ENCODE peak calls at places on chromosomes 13 and 19, in six cellular contexts. One of them, this sample, is unnamed.

GRCh38 chr13:96091164-96091931 is 1.4 kb downstream of the HS6ST3 start:
- DNase-seq in MV-4-11: no peak
- DNase-seq in OCI-LY7: no peak
- DNase-seq in stimulated activated CD4-positive, alpha-beta T cell treated with anti-CD3 and anti-CD28 coated beads, Interleukin-4, amount 100 ng/mL, for 48 hours: no peak
- DNase-seq in esophagus squamous epithelium: no peak
- DNase-seq in fibroblast of the conjunctiva: no peak
- DNase-seq in this sample: no peak

GRCh38 chr13:100098445-100099116 is 9.7 kb downstream of the PCCA start:
- DNase-seq in MV-4-11: no peak
- DNase-seq in OCI-LY7: no peak
- DNase-seq in stimulated activated CD4-positive, alpha-beta T cell treated with anti-CD3 and anti-CD28 coated beads, Interleukin-4, amount 100 ng/mL, for 48 hours: no peak
- DNase-seq in esophagus squamous epithelium: no peak
- DNase-seq in fibroblast of the conjunctiva: no peak
- DNase-seq in this sample: no peak

GRCh38 chr13:80084086-80084676 is 256.7 kb downstream of the SPRY2 start:
- DNase-seq in MV-4-11: no peak
- DNase-seq in OCI-LY7: no peak
- DNase-seq in stimulated activated CD4-positive, alpha-beta T cell treated with anti-CD3 and anti-CD28 coated beads, Interleukin-4, amount 100 ng/mL, for 48 hours: no peak
- DNase-seq in esophagus squamous epithelium: no peak
- DNase-seq in fibroblast of the conjunctiva: peak
- DNase-seq in this sample: no peak

GRCh38 chr19:16096281-16096855 is 15.3 kb upstream of the RAB8A start:
- DNase-seq in MV-4-11: peak
- DNase-seq in OCI-LY7: no peak
- DNase-seq in stimulated activated CD4-positive, alpha-beta T cell treated with anti-CD3 and anti-CD28 coated beads, Interleukin-4, amount 100 ng/mL, for 48 hours: no peak
- DNase-seq in esophagus squamous epithelium: no peak
- DNase-seq in fibroblast of the conjunctiva: no peak
- DNase-seq in this sample: no peak

GRCh38 chr13:96527497-96527896 is 437.6 kb downstream of the HS6ST3 start:
- DNase-seq in MV-4-11: no peak
- DNase-seq in OCI-LY7: no peak
- DNase-seq in stimulated activated CD4-positive, alpha-beta T cell treated with anti-CD3 and anti-CD28 coated beads, Interleukin-4, amount 100 ng/mL, for 48 hours: no peak
- DNase-seq in esophagus squamous epithelium: no peak
- DNase-seq in fibroblast of the conjunctiva: no peak
- DNase-seq in this sample: no peak

GRCh38 chr19:16185925-16186234 is 670 bp downstream of the FAM32A start:
- DNase-seq in MV-4-11: peak
- DNase-seq in OCI-LY7: peak
- DNase-seq in stimulated activated CD4-positive, alpha-beta T cell treated with anti-CD3 and anti-CD28 coated beads, Interleukin-4, amount 100 ng/mL, for 48 hours: no peak
- DNase-seq in esophagus squamous epithelium: no peak
- DNase-seq in fibroblast of the conjunctiva: no peak
- DNase-seq in this sample: no peak

GRCh38 chr13:102945324-102945815 is 99.5 kb downstream of the ERCC5 start:
- DNase-seq in MV-4-11: no peak
- DNase-seq in OCI-LY7: no peak
- DNase-seq in stimulated activated CD4-positive, alpha-beta T cell treated with anti-CD3 and anti-CD28 coated beads, Interleukin-4, amount 100 ng/mL, for 48 hours: no peak
- DNase-seq in esophagus squamous epithelium: no peak
- DNase-seq in fibroblast of the conjunctiva: no peak
- DNase-seq in this sample: no peak

GRCh38 chr13:66859934-66860867 is 369.9 kb downstream of the PCDH9 start:
- DNase-seq in MV-4-11: no peak
- DNase-seq in OCI-LY7: peak
- DNase-seq in stimulated activated CD4-positive, alpha-beta T cell treated with anti-CD3 and anti-CD28 coated beads, Interleukin-4, amount 100 ng/mL, for 48 hours: no peak
- DNase-seq in esophagus squamous epithelium: no peak
- DNase-seq in fibroblast of the conjunctiva: no peak
- DNase-seq in this sample: no peak

GRCh38 chr19:10416380-10417257 is 3.7 kb upstream of the PDE4A start:
- DNase-seq in MV-4-11: peak
- DNase-seq in OCI-LY7: peak
- DNase-seq in stimulated activated CD4-positive, alpha-beta T cell treated with anti-CD3 and anti-CD28 coated beads, Interleukin-4, amount 100 ng/mL, for 48 hours: peak
- DNase-seq in esophagus squamous epithelium: peak
- DNase-seq in fibroblast of the conjunctiva: peak
- DNase-seq in this sample: peak

GRCh38 chr19:6378036-6378435 is 2.3 kb upstream of the PSPN start:
- DNase-seq in MV-4-11: no peak
- DNase-seq in OCI-LY7: no peak
- DNase-seq in stimulated activated CD4-positive, alpha-beta T cell treated with anti-CD3 and anti-CD28 coated beads, Interleukin-4, amount 100 ng/mL, for 48 hours: no peak
- DNase-seq in esophagus squamous epithelium: no peak
- DNase-seq in fibroblast of the conjunctiva: peak
- DNase-seq in this sample: no peak

GRCh38 chr19:46366620-46367277 is 19.9 kb downstream of the PPP5C start:
- DNase-seq in MV-4-11: no peak
- DNase-seq in OCI-LY7: no peak
- DNase-seq in stimulated activated CD4-positive, alpha-beta T cell treated with anti-CD3 and anti-CD28 coated beads, Interleukin-4, amount 100 ng/mL, for 48 hours: no peak
- DNase-seq in esophagus squamous epithelium: no peak
- DNase-seq in fibroblast of the conjunctiva: no peak
- DNase-seq in this sample: no peak

GRCh38 chr13:102355251-102355650 is 46.6 kb downstream of the FGF14 start:
- DNase-seq in MV-4-11: no peak
- DNase-seq in OCI-LY7: no peak
- DNase-seq in stimulated activated CD4-positive, alpha-beta T cell treated with anti-CD3 and anti-CD28 coated beads, Interleukin-4, amount 100 ng/mL, for 48 hours: no peak
- DNase-seq in esophagus squamous epithelium: no peak
- DNase-seq in fibroblast of the conjunctiva: no peak
- DNase-seq in this sample: no peak

GRCh38 chr13:106986687-106987434 is 418.9 kb upstream of the ARGLU1 start:
- DNase-seq in MV-4-11: no peak
- DNase-seq in OCI-LY7: no peak
- DNase-seq in stimulated activated CD4-positive, alpha-beta T cell treated with anti-CD3 and anti-CD28 coated beads, Interleukin-4, amount 100 ng/mL, for 48 hours: no peak
- DNase-seq in esophagus squamous epithelium: no peak
- DNase-seq in fibroblast of the conjunctiva: no peak
- DNase-seq in this sample: no peak

GRCh38 chr19:58563823-58564222 is 5.4 kb upstream of the UBE2M start:
- DNase-seq in MV-4-11: no peak
- DNase-seq in OCI-LY7: no peak
- DNase-seq in stimulated activated CD4-positive, alpha-beta T cell treated with anti-CD3 and anti-CD28 coated beads, Interleukin-4, amount 100 ng/mL, for 48 hours: no peak
- DNase-seq in esophagus squamous epithelium: no peak
- DNase-seq in fibroblast of the conjunctiva: no peak
- DNase-seq in this sample: no peak

GRCh38 chr13:45705145-45705695 is 3.1 kb downstream of the CBY2 start:
- DNase-seq in MV-4-11: no peak
- DNase-seq in OCI-LY7: no peak
- DNase-seq in stimulated activated CD4-positive, alpha-beta T cell treated with anti-CD3 and anti-CD28 coated beads, Interleukin-4, amount 100 ng/mL, for 48 hours: no peak
- DNase-seq in esophagus squamous epithelium: no peak
- DNase-seq in fibroblast of the conjunctiva: no peak
- DNase-seq in this sample: no peak

GRCh38 chr13:41700790-41701310 is 243.5 kb downstream of the RGCC start:
- DNase-seq in MV-4-11: peak
- DNase-seq in OCI-LY7: no peak
- DNase-seq in stimulated activated CD4-positive, alpha-beta T cell treated with anti-CD3 and anti-CD28 coated beads, Interleukin-4, amount 100 ng/mL, for 48 hours: no peak
- DNase-seq in esophagus squamous epithelium: no peak
- DNase-seq in fibroblast of the conjunctiva: peak
- DNase-seq in this sample: peak

GRCh38 chr19:44548736-44549135 is 19.3 kb upstream of the CEACAM20 start:
- DNase-seq in MV-4-11: no peak
- DNase-seq in OCI-LY7: no peak
- DNase-seq in stimulated activated CD4-positive, alpha-beta T cell treated with anti-CD3 and anti-CD28 coated beads, Interleukin-4, amount 100 ng/mL, for 48 hours: no peak
- DNase-seq in esophagus squamous epithelium: no peak
- DNase-seq in fibroblast of the conjunctiva: no peak
- DNase-seq in this sample: no peak

GRCh38 chr13:79749985-79750551 is 269.1 kb downstream of the NDFIP2 start:
- DNase-seq in MV-4-11: no peak
- DNase-seq in OCI-LY7: no peak
- DNase-seq in stimulated activated CD4-positive, alpha-beta T cell treated with anti-CD3 and anti-CD28 coated beads, Interleukin-4, amount 100 ng/mL, for 48 hours: no peak
- DNase-seq in esophagus squamous epithelium: no peak
- DNase-seq in fibroblast of the conjunctiva: peak
- DNase-seq in this sample: no peak

GRCh38 chr13:114002009-114002544 is 28.2 kb upstream of the C13orf46 start:
- DNase-seq in MV-4-11: no peak
- DNase-seq in OCI-LY7: no peak
- DNase-seq in stimulated activated CD4-positive, alpha-beta T cell treated with anti-CD3 and anti-CD28 coated beads, Interleukin-4, amount 100 ng/mL, for 48 hours: no peak
- DNase-seq in esophagus squamous epithelium: no peak
- DNase-seq in fibroblast of the conjunctiva: no peak
- DNase-seq in this sample: no peak

GRCh38 chr13:64688893-64689677 is 2541.1 kb downstream of the PCDH9 start:
- DNase-seq in MV-4-11: no peak
- DNase-seq in OCI-LY7: no peak
- DNase-seq in stimulated activated CD4-positive, alpha-beta T cell treated with anti-CD3 and anti-CD28 coated beads, Interleukin-4, amount 100 ng/mL, for 48 hours: no peak
- DNase-seq in esophagus squamous epithelium: no peak
- DNase-seq in fibroblast of the conjunctiva: no peak
- DNase-seq in this sample: no peak

GRCh38 chr19:54096642-54097106 is 3.9 kb downstream of the OSCAR start:
- DNase-seq in MV-4-11: no peak
- DNase-seq in OCI-LY7: peak
- DNase-seq in stimulated activated CD4-positive, alpha-beta T cell treated with anti-CD3 and anti-CD28 coated beads, Interleukin-4, amount 100 ng/mL, for 48 hours: no peak
- DNase-seq in esophagus squamous epithelium: no peak
- DNase-seq in fibroblast of the conjunctiva: peak
- DNase-seq in this sample: peak

GRCh38 chr19:2113436-2114211 is 16.9 kb downstream of the IZUMO4 start:
- DNase-seq in MV-4-11: no peak
- DNase-seq in OCI-LY7: no peak
- DNase-seq in stimulated activated CD4-positive, alpha-beta T cell treated with anti-CD3 and anti-CD28 coated beads, Interleukin-4, amount 100 ng/mL, for 48 hours: no peak
- DNase-seq in esophagus squamous epithelium: no peak
- DNase-seq in fibroblast of the conjunctiva: no peak
- DNase-seq in this sample: no peak